ENCODE peak calls at places on chromosome 19, in nine cellular contexts. J, S, W, T, B, Y, N, F and P are unnamed samples.

GRCh38 chr19:3374369-3375112 is 8.2 kb downstream of the NFIC start:
- DNase-seq in W (no peak), N (peak; percentile 57), Y (peak; percentile 70), S (no peak), B (no peak), T (no peak), J (no peak), F (no peak), P (no peak)

GRCh38 chr19:10695401-10696398 is 5.5 kb upstream of the QTRT1 start:
- DNase-seq in J (peak; percentile 43), T (no peak), S (peak; percentile 67), F (no peak), B (peak; percentile 92), N (peak; percentile 78), W (peak; percentile 77), Y (peak; percentile 92), P (peak; percentile 90)

GRCh38 chr19:42074513-42075363 is 1.2 kb upstream of the ZNF574 start:
- DNase-seq in S (no peak), F (no peak), J (no peak), N (peak; percentile 30), B (no peak), Y (no peak), W (no peak), T (no peak), P (no peak)

GRCh38 chr19:15154002-15154612 is 46.7 kb downstream of the NOTCH3 start:
- DNase-seq in F (no peak), B (no peak), N (no peak), W (no peak), S (no peak), Y (no peak), T (no peak), J (no peak), P (no peak)

GRCh38 chr19:1874554-1875185 is 10.6 kb downstream of the ABHD17A start:
- DNase-seq in B (no peak), W (no peak), Y (no peak), N (no peak), J (no peak), S (no peak), T (no peak), F (no peak), P (no peak)

GRCh38 chr19:14138576-14139265 is 2.3 kb upstream of the ASF1B start:
- DNase-seq in F (no peak), J (no peak), B (no peak), Y (no peak), N (no peak), S (no peak), W (peak; percentile 42), T (no peak), P (no peak)

GRCh38 chr19:16509141-16510061 is 13.2 kb downstream of the C19orf44 start:
- DNase-seq in N (no peak), T (no peak), J (no peak), F (no peak), Y (no peak), W (peak; percentile 43), S (no peak), B (no peak), P (no peak)

GRCh38 chr19:38831142-38831605 is 420 bp downstream of the ECH1 start:
- DNase-seq in S (no peak), W (peak; percentile 43), N (peak; percentile 69), J (no peak), Y (peak; percentile 65), T (no peak), B (peak; percentile 83), F (peak; percentile 77), P (peak; percentile 72)

GRCh38 chr19:38425810-38426466 is at the start of gene RASGRP4:
- DNase-seq in B (no peak), Y (peak; percentile 59), W (no peak), N (no peak), S (no peak), T (no peak), F (no peak), J (no peak), P (peak; percentile 64)

GRCh38 chr19:17802137-17802858 is 7.4 kb downstream of the B3GNT3 start:
- DNase-seq in B (no peak), W (no peak), T (no peak), N (no peak), Y (no peak), S (no peak), J (no peak), F (no peak), P (no peak)

GRCh38 chr19:4795400-4795799 is 3.9 kb downstream of the FEM1A start:
- DNase-seq in B (no peak), S (no peak), Y (no peak), F (no peak), N (no peak), W (no peak), T (no peak), J (no peak), P (no peak)

GRCh38 chr19:51439021-51439465 is 19.2 kb downstream of the SIGLEC8 start:
- DNase-seq in F (no peak), B (no peak), W (no peak), Y (no peak), J (no peak), T (no peak), S (no peak), N (no peak), P (peak; percentile 52)

GRCh38 chr19:27906081-27906480 is 1306.9 kb downstream of the UQCRFS1 start:
- DNase-seq in T (no peak), W (peak; percentile 85), N (no peak), Y (no peak), J (no peak), S (no peak), B (no peak), F (no peak), P (no peak)

GRCh38 chr19:55014714-55015113 is 23.4 kb downstream of the GP6 start:
- DNase-seq in Y (peak; percentile 37), T (no peak), B (no peak), S (no peak), J (no peak), F (no peak), N (peak; percentile 22), W (no peak), P (no peak)

GRCh38 chr19:29614780-29615179 is 8.7 kb downstream of the POP4 start:
- DNase-seq in Y (no peak), F (no peak), J (no peak), W (no peak), S (no peak), N (no peak), B (no peak), T (no peak), P (no peak)

GRCh38 chr19:21148681-21149080 is 6.8 kb downstream of the ZNF431 start:
- DNase-seq in Y (no peak), J (no peak), B (no peak), N (no peak), F (no peak), T (no peak), S (no peak), W (no peak), P (no peak)

GRCh38 chr19:39098365-39099269 is 14.4 kb downstream of the ACP7 start:
- DNase-seq in W (no peak), Y (no peak), N (no peak), J (no peak), F (no peak), B (no peak), T (no peak), S (no peak), P (no peak)

GRCh38 chr19:46080561-46080960 is 39.8 kb upstream of the IGFL4 start:
- DNase-seq in J (no peak), N (peak; percentile 80), T (no peak), S (no peak), W (no peak), B (no peak), F (peak; percentile 77), Y (no peak), P (no peak)

GRCh38 chr19:56217039-56217949 is 15.2 kb downstream of the ZSCAN5C start:
- DNase-seq in J (no peak), S (no peak), B (no peak), Y (peak; percentile 21), T (no peak), W (no peak), N (no peak), F (no peak), P (no peak)

GRCh38 chr19:36060430-36060829 is 5.7 kb downstream of the WDR62 start:
- DNase-seq in T (no peak), F (no peak), S (no peak), W (peak; percentile 64), Y (peak; percentile 41), N (peak; percentile 35), J (no peak), B (peak; percentile 28), P (no peak)

GRCh38 chr19:19428746-19429145 is 23.3 kb downstream of the GATAD2A start:
- DNase-seq in F (no peak), S (no peak), J (no peak), N (no peak), B (no peak), W (no peak), T (no peak), Y (no peak), P (no peak)